ENCODE peak calls at places on chromosomes 7 and 10, in five cellular contexts. F is activated naive CD4-positive, alpha-beta T cell; X is non-pigmented ciliary epithelial cell; R is GM20000; J is left cardiac atrium. E is an unnamed sample.

GRCh38 chr10:11551915-11552602 is 59.4 kb downstream of the USP6NL start:
- DNase-seq in F (no peak), X (peak), R (no peak), J (no peak), E (no peak)

GRCh38 chr10:11335881-11336430 is 275.5 kb downstream of the USP6NL start:
- DNase-seq in F (no peak), X (no peak), R (no peak), J (no peak), E (no peak)

GRCh38 chr7:24477807-24478655 is 95.2 kb upstream of the PALS2 start:
- DNase-seq in F (no peak), X (peak), R (no peak), J (no peak), E (no peak)

GRCh38 chr10:21517134-21517982 is 8.1 kb downstream of the SKIDA1 start:
- DNase-seq in F (no peak), X (no peak), R (peak), J (peak), E (peak)

GRCh38 chr10:59702347-59702746 is 7.3 kb downstream of the SLC16A9 start:
- DNase-seq in F (no peak), X (no peak), R (no peak), J (no peak), E (no peak)

GRCh38 chr10:3126741-3127342 is 45.7 kb downstream of the PITRM1 start:
- DNase-seq in F (no peak), X (no peak), R (no peak), J (no peak), E (no peak)

GRCh38 chr10:86775056-86775858 is 18.8 kb downstream of the BMPR1A start:
- DNase-seq in F (no peak), X (no peak), R (no peak), J (no peak), E (no peak)

GRCh38 chr10:16644146-16644545 is 122.5 kb upstream of the C1QL3 start:
- DNase-seq in F (no peak), X (peak), R (no peak), J (no peak), E (no peak)

GRCh38 chr10:83373659-83374058 is 765.6 kb upstream of the GHITM start:
- DNase-seq in F (no peak), X (no peak), R (no peak), J (peak), E (peak)

GRCh38 chr7:36198854-36199266 is 45.8 kb downstream of the EEPD1 start:
- DNase-seq in F (no peak), X (no peak), R (no peak), J (no peak), E (no peak)

GRCh38 chr10:95635319-95635733 is 21.2 kb downstream of the ALDH18A1 start:
- DNase-seq in F (no peak), X (no peak), R (no peak), J (no peak), E (no peak)

GRCh38 chr10:4656576-4657194 is 169.3 kb upstream of the AKR1E2 start:
- DNase-seq in F (no peak), X (no peak), R (peak), J (peak), E (peak)

GRCh38 chr7:100793806-100794660 is 33.3 kb downstream of the EPHB4 start:
- DNase-seq in F (no peak), X (no peak), R (no peak), J (no peak), E (peak)

GRCh38 chr7:137564677-137565076 is 221.1 kb upstream of the PTN start:
- DNase-seq in F (no peak), X (no peak), R (no peak), J (no peak), E (no peak)

GRCh38 chr7:29763266-29763665 is 43.0 kb upstream of the WIPF3 start:
- DNase-seq in F (no peak), X (no peak), R (no peak), J (no peak), E (no peak)

GRCh38 chr10:66180651-66181318 is 745.1 kb upstream of the LRRTM3 start:
- DNase-seq in F (no peak), X (no peak), R (peak), J (no peak), E (peak)

GRCh38 chr7:140230517-140230861 is 53.7 kb upstream of the KDM7A start:
- DNase-seq in F (peak), X (no peak), R (peak), J (peak), E (peak)

GRCh38 chr10:15222511-15222910 is 54.0 kb upstream of the NMT2 start:
- DNase-seq in F (no peak), X (no peak), R (no peak), J (no peak), E (no peak)

GRCh38 chr7:120615703-120616102 is 242.2 kb downstream of the TSPAN12 start:
- DNase-seq in F (no peak), X (no peak), R (peak), J (no peak), E (no peak)

GRCh38 chr10:90751107-90751997 is 106.5 kb downstream of the HTR7 start:
- DNase-seq in F (no peak), X (no peak), R (peak), J (no peak), E (peak)

GRCh38 chr7:113831509-113831908 is 87.3 kb downstream of the PPP1R3A start:
- DNase-seq in F (no peak), X (no peak), R (no peak), J (no peak), E (peak)

GRCh38 chr10:3537518-3537917 is 247.5 kb downstream of the KLF6 start:
- DNase-seq in F (no peak), X (no peak), R (no peak), J (no peak), E (no peak)

GRCh38 chr7:46633200-46633599 is 712.1 kb upstream of the IGFBP3 start:
- DNase-seq in F (no peak), X (no peak), R (no peak), J (no peak), E (no peak)

GRCh38 chr10:32971536-32972091 is 13.6 kb upstream of the ITGB1 start:
- DNase-seq in F (no peak), X (no peak), R (no peak), J (no peak), E (peak)

GRCh38 chr10:59175538-59176240 is 754 bp upstream of the PHYHIPL start:
- DNase-seq in F (no peak), X (no peak), R (no peak), J (no peak), E (no peak)

GRCh38 chr10:21534611-21535493 is 820 bp downstream of the MLLT10 start:
- DNase-seq in F (peak), X (no peak), R (peak), J (peak), E (peak)

GRCh38 chr10:84820596-84820995 is 492.2 kb downstream of the CCSER2 start:
- DNase-seq in F (no peak), X (no peak), R (no peak), J (no peak), E (no peak)

GRCh38 chr7:66727058-66727457 is 13.5 kb upstream of the RABGEF1 start:
- DNase-seq in F (no peak), X (no peak), R (no peak), J (no peak), E (no peak)

GRCh38 chr10:132707121-132707775 is 78.7 kb downstream of the NKX6-2 start:
- DNase-seq in F (no peak), X (no peak), R (no peak), J (peak), E (no peak)

GRCh38 chr10:71621263-71621751 is 98.3 kb downstream of the C10orf105 start:
- DNase-seq in F (no peak), X (no peak), R (no peak), J (no peak), E (no peak)

GRCh38 chr10:30985552-30985951 is 46.1 kb downstream of the ZNF438 start:
- DNase-seq in F (no peak), X (no peak), R (no peak), J (no peak), E (no peak)

GRCh38 chr10:16742165-16742960 is 74.9 kb downstream of the RSU1 start:
- DNase-seq in F (no peak), X (no peak), R (no peak), J (no peak), E (no peak)

GRCh38 chr10:86603256-86603655 is 51.1 kb upstream of the OPN4 start:
- DNase-seq in F (no peak), X (no peak), R (no peak), J (no peak), E (no peak)

GRCh38 chr10:45368181-45368580 is 5.8 kb upstream of the ALOX5 start:
- DNase-seq in F (no peak), X (no peak), R (no peak), J (no peak), E (no peak)

GRCh38 chr7:133512560-133512959 is 259.7 kb downstream of the EXOC4 start:
- DNase-seq in F (no peak), X (peak), R (no peak), J (no peak), E (no peak)

GRCh38 chr7:11835260-11835659 is 3.3 kb upstream of the THSD7A start:
- DNase-seq in F (no peak), X (no peak), R (no peak), J (no peak), E (no peak)

GRCh38 chr10:43318978-43319965 is 52.2 kb upstream of the FXYD4 start:
- DNase-seq in F (no peak), X (no peak), R (no peak), J (no peak), E (no peak)

GRCh38 chr10:76903387-76903786 is 734.2 kb downstream of the KCNMA1 start:
- DNase-seq in F (no peak), X (no peak), R (no peak), J (no peak), E (no peak)

GRCh38 chr7:23431596-23432284 is 38.6 kb downstream of the IGF2BP3 start:
- DNase-seq in F (no peak), X (no peak), R (no peak), J (no peak), E (no peak)

GRCh38 chr10:32379950-32380547 is 33.1 kb upstream of the EPC1 start:
- DNase-seq in F (no peak), X (no peak), R (no peak), J (no peak), E (no peak)

E was measured in RPMI8226.